ENCODE peak calls at places on chromosomes 16 and 17, in ten cellular contexts. B, U, K, N, F, H, P, L, I and G are unnamed samples.

GRCh38 chr17:67779098-67779672 is 46.1 kb upstream of the BPTF start:
- DNase-seq in L (peak), U (no peak), I (no peak), F (no peak), H (peak), K (no peak), B (no peak), N (no peak), P (peak), G (peak)

GRCh38 chr16:73743665-73744496 is 552.7 kb upstream of the PSMD7 start:
- DNase-seq in I (no peak), H (no peak), U (no peak), P (no peak), B (no peak), N (no peak), L (no peak), K (no peak), F (peak), G (no peak)

GRCh38 chr17:83013779-83014117 is 65.7 kb upstream of the METRNL start:
- DNase-seq in P (no peak), K (no peak), F (no peak), H (no peak), U (no peak), L (no peak), N (peak), I (no peak), B (no peak), G (peak)

GRCh38 chr17:31405941-31406371 is 14.5 kb downstream of the RAB11FIP4 start:
- DNase-seq in P (no peak), F (no peak), H (no peak), L (no peak), B (no peak), N (no peak), K (no peak), I (no peak), U (peak), G (no peak)

GRCh38 chr17:77803726-77804125 is 154.8 kb upstream of the TNRC6C start:
- DNase-seq in H (no peak), P (no peak), U (no peak), N (no peak), L (no peak), B (no peak), K (no peak), I (no peak), F (no peak), G (no peak)

GRCh38 chr16:59878999-59879398 is 1144.9 kb upstream of the GOT2 start:
- DNase-seq in F (no peak), B (no peak), U (no peak), I (no peak), K (no peak), L (no peak), N (no peak), P (no peak), H (no peak), G (no peak)

GRCh38 chr16:56608876-56609462 is 585 bp downstream of the MT2A start:
- DNase-seq in K (no peak), N (no peak), I (no peak), F (no peak), B (no peak), P (no peak), H (no peak), U (peak), L (no peak), G (no peak)

GRCh38 chr17:78862073-78863023 is 21.7 kb upstream of the USP36 start:
- DNase-seq in L (no peak), U (no peak), N (peak), P (peak), F (no peak), K (no peak), B (no peak), I (peak), H (peak), G (no peak)

GRCh38 chr16:50271148-50272041 is 5.0 kb downstream of the ADCY7 start:
- DNase-seq in I (no peak), H (no peak), F (no peak), U (no peak), N (no peak), K (no peak), L (no peak), B (no peak), P (no peak), G (no peak)

GRCh38 chr17:81484195-81484979 is 28.2 kb downstream of the ACTG1 start:
- DNase-seq in I (peak), P (peak), B (peak), L (peak), K (peak), N (peak), F (peak), U (peak), H (peak), G (peak)

GRCh38 chr16:31436221-31437045 is 6.2 kb downstream of the ZNF843 start:
- DNase-seq in F (no peak), K (no peak), H (no peak), B (no peak), L (no peak), P (no peak), I (no peak), U (no peak), N (no peak), G (no peak)

GRCh38 chr17:50057521-50057991 is 1.6 kb downstream of the ITGA3 start:
- DNase-seq in B (no peak), L (no peak), H (no peak), U (no peak), F (no peak), N (no peak), I (no peak), P (no peak), K (no peak), G (no peak)

GRCh38 chr16:10824111-10824893 is 5.7 kb upstream of the TVP23A start:
- DNase-seq in N (no peak), F (no peak), U (no peak), L (no peak), I (no peak), B (no peak), H (no peak), P (no peak), K (no peak), G (no peak)

GRCh38 chr16:68257251-68257905 is 6.9 kb upstream of the SLC7A6 start:
- DNase-seq in U (peak), F (peak), L (no peak), P (no peak), N (no peak), B (no peak), I (no peak), H (no peak), K (no peak), G (no peak)

GRCh38 chr16:396605-397004 is 394 bp upstream of the NME4 start:
- DNase-seq in H (peak), I (no peak), U (peak), N (no peak), K (no peak), B (no peak), F (peak), P (peak), L (no peak), G (peak)

GRCh38 chr17:42843358-42843934 is 934 bp upstream of the AOC2 start:
- DNase-seq in I (no peak), B (no peak), F (peak), U (peak), L (no peak), H (peak), K (no peak), P (peak), N (no peak), G (peak)

GRCh38 chr16:52545157-52545543 is 1.8 kb downstream of the TOX3 start:
- DNase-seq in N (no peak), P (no peak), B (no peak), K (no peak), F (peak), U (peak), I (no peak), L (no peak), H (no peak), G (no peak)